ENCODE peak calls at places on chromosomes 12 and 14, in seven cellular contexts. X is ascending aorta, B is BJ, L is upper lobe of right lung, M is IMR-90, H is right lobe of liver, P is neuronal stem cell. S is an unnamed sample.

GRCh38 chr12:96177013-96177412 is 17.2 kb upstream of the ELK3 start:
- DNase-seq in X (no peak), B (no peak), L (no peak), M (peak), H (no peak), P (no peak), S (no peak)

GRCh38 chr12:13044859-13045384 is 741 bp downstream of the FAM234B start:
- DNase-seq in X (no peak), B (no peak), L (no peak), M (no peak), H (no peak), P (no peak), S (no peak)

GRCh38 chr14:47040490-47040889 is 388.9 kb upstream of the RPL10L start:
- DNase-seq in X (no peak), B (no peak), L (no peak), M (no peak), H (no peak), P (peak), S (peak)

GRCh38 chr14:50773632-50774541 is 57.1 kb downstream of the NIN start:
- DNase-seq in X (no peak), B (no peak), L (no peak), M (peak), H (no peak), P (peak), S (peak)

GRCh38 chr12:82593143-82593542 is 93.6 kb upstream of the TMTC2 start:
- DNase-seq in X (no peak), B (no peak), L (no peak), M (no peak), H (no peak), P (no peak), S (no peak)

GRCh38 chr14:73472182-73473114 is 14.1 kb upstream of the NUMB start:
- DNase-seq in X (no peak), B (no peak), L (no peak), M (peak), H (no peak), P (peak), S (peak)

GRCh38 chr12:121803861-121804416 is at the start of gene SETD1B:
- DNase-seq in X (no peak), B (no peak), L (peak), M (peak), H (peak), P (no peak), S (peak)

GRCh38 chr14:34857689-34858449 is 17.3 kb downstream of the BAZ1A start:
- DNase-seq in X (no peak), B (no peak), L (no peak), M (no peak), H (no peak), P (no peak), S (no peak)

GRCh38 chr12:80565276-80565675 is 121.2 kb downstream of the PTPRQ start:
- DNase-seq in X (no peak), B (no peak), L (no peak), M (peak), H (no peak), P (no peak), S (no peak)

GRCh38 chr14:25111061-25111601 is 61.2 kb upstream of the STXBP6 start:
- DNase-seq in X (no peak), B (peak), L (no peak), M (peak), H (no peak), P (no peak), S (no peak)

GRCh38 chr14:101839236-101839635 is 77.7 kb downstream of the PPP2R5C start:
- DNase-seq in X (no peak), B (no peak), L (no peak), M (no peak), H (no peak), P (no peak), S (no peak)

GRCh38 chr12:68495666-68496065 is 115.0 kb upstream of the RAP1B start:
- DNase-seq in X (no peak), B (peak), L (no peak), M (peak), H (no peak), P (no peak), S (no peak)

GRCh38 chr12:109719123-109720022 is 5.7 kb downstream of the FAM222A start:
- DNase-seq in X (no peak), B (no peak), L (no peak), M (peak), H (no peak), P (no peak), S (peak)

GRCh38 chr12:120468271-120468845 is 1.2 kb downstream of the SRSF9 start:
- DNase-seq in X (no peak), B (no peak), L (peak), M (peak), H (peak), P (peak), S (peak)

GRCh38 chr14:90354551-90355298 is 23.0 kb upstream of the NRDE2 start:
- DNase-seq in X (no peak), B (no peak), L (no peak), M (no peak), H (no peak), P (no peak), S (no peak)

GRCh38 chr12:13436696-13437391 is 240.3 kb downstream of the EMP1 start:
- DNase-seq in X (peak), B (no peak), L (no peak), M (peak), H (peak), P (no peak), S (no peak)

GRCh38 chr12:85405781-85406522 is 125.9 kb downstream of the ALX1 start:
- DNase-seq in X (no peak), B (peak), L (no peak), M (peak), H (no peak), P (no peak), S (no peak)

GRCh38 chr14:33711761-33712160 is 239.1 kb downstream of the EGLN3 start:
- DNase-seq in X (no peak), B (no peak), L (no peak), M (no peak), H (no peak), P (no peak), S (no peak)

GRCh38 chr14:61438497-61438859 is 117.1 kb downstream of the PRKCH start:
- DNase-seq in X (no peak), B (no peak), L (no peak), M (no peak), H (no peak), P (no peak), S (no peak)

GRCh38 chr12:104138747-104139186 is 757 bp upstream of the NFYB start:
- DNase-seq in X (no peak), B (no peak), L (no peak), M (no peak), H (no peak), P (peak), S (no peak)

GRCh38 chr14:59483360-59483759 is 848 bp downstream of the L3HYPDH start:
- DNase-seq in X (no peak), B (no peak), L (no peak), M (peak), H (no peak), P (no peak), S (peak)

GRCh38 chr12:54169036-54169435 is 19.7 kb downstream of the SMUG1 start:
- DNase-seq in X (no peak), B (no peak), L (no peak), M (no peak), H (no peak), P (no peak), S (no peak)

GRCh38 chr12:3236345-3237153 is 159.4 kb downstream of the TSPAN9 start:
- DNase-seq in X (no peak), B (no peak), L (no peak), M (peak), H (no peak), P (no peak), S (peak)

GRCh38 chr14:105290598-105291356 is 10.0 kb downstream of the BRF1 start:
- DNase-seq in X (no peak), B (no peak), L (no peak), M (no peak), H (no peak), P (no peak), S (peak)

GRCh38 chr12:67498981-67499380 is 149.6 kb upstream of the DYRK2 start:
- DNase-seq in X (no peak), B (no peak), L (no peak), M (no peak), H (no peak), P (no peak), S (no peak)

GRCh38 chr14:92039073-92039719 is 663 bp downstream of the TRIP11 start:
- DNase-seq in X (no peak), B (peak), L (no peak), M (peak), H (no peak), P (peak), S (peak)

GRCh38 chr12:85805654-85806053 is 30.6 kb downstream of the RASSF9 start:
- DNase-seq in X (no peak), B (no peak), L (no peak), M (no peak), H (no peak), P (no peak), S (no peak)

GRCh38 chr14:104976198-104977007 is 1.8 kb downstream of the AHNAK2 start:
- DNase-seq in X (no peak), B (no peak), L (peak), M (peak), H (peak), P (peak), S (peak)

GRCh38 chr14:95664546-95664945 is 21.7 kb upstream of the TCL1B start:
- DNase-seq in X (no peak), B (no peak), L (no peak), M (no peak), H (no peak), P (no peak), S (no peak)

GRCh38 chr12:55931780-55932545 is 1.0 kb downstream of the DGKA start:
- DNase-seq in X (no peak), B (no peak), L (peak), M (peak), H (peak), P (no peak), S (peak)

GRCh38 chr14:97219356-97220017 is 422.3 kb downstream of the VRK1 start:
- DNase-seq in X (no peak), B (no peak), L (no peak), M (no peak), H (no peak), P (no peak), S (peak)

GRCh38 chr14:71022015-71022919 is 115.0 kb downstream of the PCNX1 start:
- DNase-seq in X (no peak), B (no peak), L (no peak), M (no peak), H (no peak), P (no peak), S (no peak)

GRCh38 chr14:50631408-50631821 is 36.7 kb downstream of the SAV1 start:
- DNase-seq in X (no peak), B (no peak), L (no peak), M (no peak), H (no peak), P (no peak), S (no peak)

GRCh38 chr12:132766380-132767085 is 4.9 kb upstream of the ANKLE2 start:
- DNase-seq in X (no peak), B (no peak), L (no peak), M (peak), H (peak), P (no peak), S (peak)

DNA sequence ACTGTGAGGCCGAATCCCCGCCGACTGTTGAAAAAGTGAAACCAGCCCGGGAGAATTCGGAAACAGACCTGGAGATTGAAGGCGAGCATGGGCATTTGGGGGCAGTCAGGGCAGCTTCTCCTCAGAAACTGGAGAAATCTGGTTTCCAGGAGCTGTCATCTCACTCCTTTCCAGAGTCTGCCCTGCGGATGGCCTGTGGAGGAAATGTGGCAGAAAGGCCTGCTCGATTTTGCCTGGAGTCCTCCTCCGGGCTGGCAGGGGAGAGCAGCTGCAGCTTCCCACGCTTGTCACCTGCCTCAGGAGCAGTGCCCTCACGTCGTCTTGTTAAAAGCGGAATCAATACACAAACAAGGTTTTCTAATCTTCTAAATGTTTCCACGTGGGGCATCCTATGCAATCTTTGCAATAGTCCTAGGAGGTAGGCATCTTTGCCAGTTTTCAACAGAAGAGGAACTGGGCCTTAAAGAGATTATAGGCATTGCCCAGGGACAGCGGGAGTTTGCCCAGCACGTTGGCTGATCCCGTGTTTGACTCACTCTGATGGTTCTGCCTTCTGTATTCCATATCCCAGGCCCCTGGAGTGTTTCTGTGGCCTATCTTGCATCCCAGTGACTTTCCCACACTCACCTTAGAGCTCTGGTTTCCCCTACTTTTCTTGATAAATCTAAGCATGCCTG is 2.3 kb downstream of the LRRC74A start:
- DNase-seq in X (no peak), B (no peak), L (no peak), M (no peak), H (no peak), P (no peak), S (no peak)
- H3K4me3 ChIP-seq in X (peak), B (peak), L (peak), M (no peak), H (no peak), P (no peak), S (no peak)

GRCh38 chr12:116319851-116320621 is 42.5 kb upstream of the MED13L start:
- DNase-seq in X (peak), B (peak), L (no peak), M (peak), H (no peak), P (no peak), S (no peak)

GRCh38 chr12:116318738-116319050 is 41.2 kb upstream of the MED13L start:
- DNase-seq in X (no peak), B (no peak), L (no peak), M (no peak), H (no peak), P (no peak), S (no peak)

GRCh38 chr12:116319316-116319715 is 41.8 kb upstream of the MED13L start:
- DNase-seq in X (no peak), B (no peak), L (no peak), M (peak), H (no peak), P (no peak), S (no peak)

GRCh38 chr12:116317139-116317538 is 39.6 kb upstream of the MED13L start:
- DNase-seq in X (no peak), B (no peak), L (no peak), M (no peak), H (no peak), P (no peak), S (no peak)

GRCh38 chr12:116317986-116318737 is 40.7 kb upstream of the MED13L start:
- DNase-seq in X (no peak), B (no peak), L (peak), M (no peak), H (no peak), P (no peak), S (no peak)
- H3K4me3 ChIP-seq in X (peak), B (no peak), L (peak), M (no peak), H (no peak), P (no peak), S (no peak)

GRCh38 chr12:31214626-31215520 is 111.1 kb downstream of the SINHCAF start:
- DNase-seq in X (no peak), B (no peak), L (no peak), M (no peak), H (no peak), P (no peak), S (no peak)

GRCh38 chr12:31216479-31216878 is 109.5 kb downstream of the SINHCAF start:
- DNase-seq in X (no peak), B (no peak), L (no peak), M (no peak), H (no peak), P (no peak), S (no peak)

GRCh38 chr12:31218203-31219025 is 107.5 kb downstream of the SINHCAF start:
- DNase-seq in X (no peak), B (no peak), L (no peak), M (no peak), H (no peak), P (no peak), S (peak)

GRCh38 chr12:31217356-31218130 is 108.4 kb downstream of the SINHCAF start:
- DNase-seq in X (no peak), B (no peak), L (peak), M (no peak), H (no peak), P (no peak), S (no peak)

GRCh38 chr12:31215521-31216232 is 110.3 kb downstream of the SINHCAF start:
- DNase-seq in X (no peak), B (no peak), L (peak), M (no peak), H (no peak), P (no peak), S (no peak)
- H3K4me3 ChIP-seq in X (no peak), B (no peak), L (no peak), M (no peak), H (no peak), P (no peak), S (no peak)

GRCh38 chr14:21347201-21347600 is 36.6 kb downstream of the SUPT16H start:
- DNase-seq in X (no peak), B (no peak), L (no peak), M (no peak), H (no peak), P (no peak), S (no peak)
- H3K4me3 ChIP-seq in X (no peak), B (no peak), L (no peak), M (no peak), H (no peak), P (no peak), S (no peak)

DNA sequence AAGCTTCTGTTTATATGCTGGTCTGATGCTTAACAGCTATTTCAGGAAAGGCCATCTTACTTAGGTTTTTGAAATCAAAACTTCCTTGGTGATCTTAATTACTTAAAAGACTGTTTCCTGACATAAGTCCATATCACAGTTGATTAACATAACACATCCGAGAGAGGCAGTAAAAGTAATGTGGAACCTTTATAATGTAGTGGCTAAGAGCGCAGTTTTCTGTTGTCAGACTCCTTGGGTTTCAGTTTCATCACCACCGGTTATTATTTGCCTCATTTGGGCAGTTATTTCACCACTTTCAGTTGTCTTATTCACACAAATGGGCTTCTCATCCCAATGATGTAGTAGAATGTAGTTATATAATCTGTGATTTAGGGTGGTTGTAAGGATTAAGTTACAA is 30.9 kb downstream of the TBC1D15 start:
- DNase-seq in X (no peak), B (no peak), L (no peak), M (no peak), H (no peak), P (no peak), S (no peak)
- H3K4me3 ChIP-seq in X (no peak), B (no peak), L (no peak), M (no peak), H (no peak), P (no peak), S (no peak)

DNA sequence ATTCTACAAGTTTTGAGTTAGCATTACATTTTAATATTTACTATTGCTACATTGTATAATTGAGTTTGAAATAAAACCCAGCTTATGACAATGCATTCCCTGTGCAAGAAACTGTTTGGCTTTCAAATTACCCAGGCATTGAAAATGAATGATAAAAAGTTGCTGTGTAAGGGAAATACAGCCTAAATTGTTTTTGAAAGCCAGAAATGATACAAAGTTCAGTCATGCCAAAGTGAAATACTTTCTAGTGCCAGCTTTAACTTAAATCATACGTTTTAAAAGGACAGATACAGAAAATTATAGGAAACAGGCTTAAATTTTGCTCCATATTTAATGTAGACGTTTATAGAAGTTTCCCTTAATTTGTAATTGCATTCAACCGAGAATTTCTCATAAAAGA is 2.8 kb downstream of the MGAT2 start:
- DNase-seq in X (no peak), B (no peak), L (no peak), M (no peak), H (no peak), P (no peak), S (no peak)
- H3K4me3 ChIP-seq in X (no peak), B (no peak), L (no peak), M (no peak), H (peak), P (no peak), S (no peak)